ENCODE peak calls at places on chromosomes 13 and 19, in seven cellular contexts. A is T-helper 17 cell; V is CD8-positive, alpha-beta memory T cell; P is IMR-90; E is heart right ventricle; J is kidney; D is testis. X is an unnamed sample. For H3K9me3, the result is how much of the 10 kb centered on the place peaks cover.

GRCh38 chr19:45087531-45087930 is 5.4 kb upstream of the PPP1R37 start:
- DNase-seq in A (no peak), V (peak), P (no peak), E (no peak), J (no peak), D (no peak), X (peak)

GRCh38 chr13:77893066-77893465 is 25.6 kb downstream of the EDNRB start:
- DNase-seq in A (no peak), V (no peak), P (no peak), E (no peak), J (peak), D (no peak), X (no peak)

GRCh38 chr19:17530586-17530985 is 19.1 kb downstream of the PGLS start:
- DNase-seq in A (no peak), V (no peak), P (no peak), E (no peak), J (no peak), D (no peak), X (no peak)

GRCh38 chr13:94947965-94948371 is 235.6 kb upstream of the SOX21 start:
- DNase-seq in A (no peak), V (no peak), P (no peak), E (no peak), J (no peak), D (no peak), X (no peak)

GRCh38 chr19:11125994-11126685 is 29.4 kb downstream of the SPC24 start:
- DNase-seq in A (peak), V (peak), P (peak), E (peak), J (peak), D (peak), X (peak)

GRCh38 chr13:51452391-51453307 is at the start of gene INTS6:
- DNase-seq in A (peak), V (peak), P (peak), E (peak), J (peak), D (peak), X (peak)

GRCh38 chr13:51148223-51148951 is 37.3 kb upstream of the C13orf42 start:
- DNase-seq in A (no peak), V (no peak), P (no peak), E (no peak), J (peak), D (no peak), X (no peak)

GRCh38 chr19:11460207-11460606 is 20.6 kb downstream of the ELAVL3 start:
- DNase-seq in A (no peak), V (no peak), P (no peak), E (no peak), J (no peak), D (no peak), X (no peak)

GRCh38 chr13:77574076-77574475 is 38.6 kb downstream of the SCEL start:
- DNase-seq in A (no peak), V (no peak), P (no peak), E (no peak), J (no peak), D (peak), X (no peak)

GRCh38 chr19:32653626-32653968 is 21.4 kb downstream of the ANKRD27 start:
- DNase-seq in A (no peak), V (no peak), P (no peak), E (no peak), J (no peak), D (no peak), X (no peak)

GRCh38 chr13:30355405-30355741 is 48.0 kb upstream of the KATNAL1 start:
- DNase-seq in A (no peak), V (peak), P (no peak), E (peak), J (no peak), D (no peak), X (no peak)

GRCh38 chr19:7869453-7869909 is 4.7 kb downstream of the PRR36 start:
- DNase-seq in A (peak), V (peak), P (peak), E (peak), J (peak), D (peak), X (peak)

GRCh38 chr19:46984077-46985010 is 35.3 kb upstream of the NPAS1 start:
- DNase-seq in A (no peak), V (no peak), P (peak), E (peak), J (no peak), D (no peak), X (no peak)

GRCh38 chr19:18470153-18470552 is 32.2 kb upstream of the ISYNA1 start:
- DNase-seq in A (no peak), V (no peak), P (no peak), E (peak), J (no peak), D (no peak), X (no peak)

GRCh38 chr13:83221813-83222241 is 660.4 kb downstream of the SLITRK1 start:
- DNase-seq in A (no peak), V (no peak), P (peak), E (no peak), J (no peak), D (no peak), X (no peak)

GRCh38 chr19:56661248-56661647 is 10.3 kb downstream of the ZNF835 start:
- DNase-seq in A (no peak), V (no peak), P (no peak), E (no peak), J (no peak), D (no peak), X (no peak)
- H3K9me3 ChIP-seq in A (under half), V (under half), P (half or more), E (half or more), J (under half), D (under half), X (under half)

DNA sequence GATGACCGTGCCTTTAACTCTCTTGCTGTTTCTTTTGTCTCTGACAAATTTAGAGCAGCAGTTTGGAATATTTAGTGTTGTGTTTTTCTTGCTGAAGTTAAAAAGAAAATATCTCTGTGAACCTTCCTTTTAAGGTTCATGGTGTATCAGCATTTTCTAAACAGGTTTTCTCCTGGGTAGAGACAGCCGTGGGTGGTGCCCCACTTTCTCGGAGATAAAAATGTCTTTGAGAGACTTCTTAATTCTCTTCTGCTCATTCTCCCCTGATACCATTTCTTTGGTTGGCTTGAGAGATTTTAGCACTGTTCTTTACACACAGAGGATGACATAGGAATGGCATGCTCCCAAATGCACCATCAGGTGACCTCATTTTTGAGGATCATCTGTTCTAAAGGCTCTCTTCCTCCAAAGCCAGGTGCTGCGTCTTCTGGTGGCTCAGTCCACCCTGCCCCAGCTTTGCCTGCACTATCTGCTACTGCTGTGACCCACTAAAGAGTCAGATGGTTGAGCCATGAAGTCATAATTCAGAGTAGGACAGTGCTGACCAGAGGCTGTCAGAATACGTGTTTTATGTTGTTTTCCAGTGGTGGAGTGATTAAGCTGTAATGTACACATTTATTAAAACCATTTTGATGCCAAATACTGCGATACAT is 90.3 kb upstream of the SLC10A2 start:
- DNase-seq in A (no peak), V (no peak), P (no peak), E (no peak), J (no peak), D (no peak), X (no peak)
- H3K9me3 ChIP-seq in A (under half), V (under half), P (under half), E (under half), J (under half), D (under half), X (under half)

GRCh38 chr19:3565177-3565576 is 7.6 kb upstream of the HMG20B start:
- DNase-seq in A (no peak), V (no peak), P (peak), E (no peak), J (no peak), D (no peak), X (no peak)

DNA sequence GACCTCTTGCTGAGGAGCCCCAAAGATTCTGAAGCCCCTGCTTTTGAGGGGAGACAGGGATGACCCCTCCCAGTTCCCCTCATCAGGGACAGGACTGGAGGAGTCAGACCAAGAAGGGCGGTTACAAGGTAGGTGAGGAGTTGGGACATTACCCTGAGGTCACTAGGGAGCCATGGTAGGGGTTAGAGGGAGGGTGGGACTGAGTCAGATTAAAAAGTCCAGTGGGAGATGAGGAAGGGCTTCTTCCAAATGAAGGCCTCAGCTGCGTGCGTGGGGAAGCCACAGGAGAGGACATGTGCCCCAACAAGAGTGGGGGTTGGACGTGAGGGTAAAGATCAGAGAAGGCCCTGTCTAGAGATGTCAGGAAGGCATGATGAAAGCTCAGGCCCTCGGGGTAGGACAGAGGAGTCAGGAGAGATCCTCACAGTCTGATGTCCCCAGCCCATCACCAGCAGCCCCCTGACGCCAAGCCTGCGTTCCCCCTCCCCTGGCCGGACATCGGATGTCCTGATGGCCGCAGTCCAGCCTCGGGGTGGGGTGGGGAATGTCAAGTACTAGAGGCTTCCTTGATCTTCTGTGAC is 6.4 kb upstream of the MFSD12 start:
- DNase-seq in A (no peak), V (no peak), P (no peak), E (no peak), J (no peak), D (no peak), X (no peak)
- H3K9me3 ChIP-seq in A (under half), V (under half), P (under half), E (under half), J (under half), D (under half), X (under half)

GRCh38 chr19:34960940-34961679 is 2.9 kb downstream of the ZNF792 start:
- DNase-seq in A (no peak), V (no peak), P (no peak), E (no peak), J (no peak), D (no peak), X (no peak)
- H3K9me3 ChIP-seq in A (half or more), V (half or more), P (under half), E (half or more), J (half or more), D (under half), X (half or more)

GRCh38 chr19:52935434-52935833 is 12.2 kb upstream of the ZNF888 start:
- DNase-seq in A (no peak), V (no peak), P (peak), E (no peak), J (no peak), D (no peak), X (no peak)
- H3K9me3 ChIP-seq in A (under half), V (under half), P (under half), E (under half), J (under half), D (under half), X (under half)

GRCh38 chr19:2214253-2214652 is 21.9 kb downstream of the PLEKHJ1 start:
- DNase-seq in A (no peak), V (no peak), P (no peak), E (no peak), J (no peak), D (no peak), X (no peak)
- H3K9me3 ChIP-seq in A (under half), V (under half), P (under half), E (under half), J (under half), D (under half), X (under half)

GRCh38 chr13:114116734-114117133 is 15.7 kb downstream of the RASA3 start:
- DNase-seq in A (no peak), V (no peak), P (no peak), E (no peak), J (peak), D (no peak), X (no peak)
- H3K9me3 ChIP-seq in A (under half), V (under half), P (under half), E (under half), J (under half), D (under half), X (under half)

GRCh38 chr19:43847246-43847645 is 20.1 kb downstream of the ZNF283 start:
- DNase-seq in A (no peak), V (no peak), P (no peak), E (no peak), J (no peak), D (no peak), X (no peak)
- H3K9me3 ChIP-seq in A (under half), V (half or more), P (half or more), E (half or more), J (half or more), D (under half), X (under half)